ENCODE peak calls at places on chromosomes 2 and 18, in seven cellular contexts. O is fibroblast of the aortic adventitia; S is NCI-H2227 treated with DMSO at 0.1 percent for 48 hours; I is non-pigmented ciliary epithelial cell; H is endothelial cell; D is GM23248; U is stimulated activated effector memory CD8-positive, alpha-beta T cell treated with anti-CD3 and anti-CD28 coated beads, Interleukin-12 subunit alpha, Interleukin-12 subunit beta, amount 100 ng/mL, for 72 hours. N is an unnamed sample.

GRCh38 chr2:25707927-25708326 is 34.5 kb upstream of the DTNB start:
- DNase-seq in O (no peak), S (no peak), I (no peak), H (no peak), D (no peak), U (no peak), N (no peak)

GRCh38 chr2:200090683-200091082 is 135.3 kb downstream of the MAIP1 start:
- DNase-seq in O (no peak), S (no peak), I (no peak), H (no peak), D (no peak), U (peak; percentile 20), N (no peak)

GRCh38 chr2:98871506-98871905 is 64.5 kb downstream of the CRACDL start:
- DNase-seq in O (no peak), S (no peak), I (no peak), H (no peak), D (no peak), U (no peak), N (no peak)

GRCh38 chr18:34592961-34593382 is 117.1 kb upstream of the DTNA start:
- DNase-seq in O (peak; percentile 73), S (peak; percentile 42), I (peak; percentile 46), H (peak; percentile 26), D (peak; percentile 76), U (no peak), N (peak; percentile 12)

GRCh38 chr2:104033399-104033798 is 820.5 kb upstream of the POU3F3 start:
- DNase-seq in O (no peak), S (no peak), I (no peak), H (peak; percentile 28), D (peak; percentile 2), U (no peak), N (no peak)

GRCh38 chr2:113910110-113910717 is 20.3 kb downstream of the ACTR3 start:
- DNase-seq in O (no peak), S (no peak), I (no peak), H (no peak), D (peak; percentile 60), U (no peak), N (no peak)

GRCh38 chr2:169108098-169108884 is 38.9 kb downstream of the DHRS9 start:
- DNase-seq in O (no peak), S (no peak), I (no peak), H (no peak), D (no peak), U (no peak), N (no peak)

GRCh38 chr2:144456680-144457079 is 63.2 kb downstream of the ZEB2 start:
- DNase-seq in O (peak; percentile 90), S (no peak), I (peak; percentile 72), H (no peak), D (peak; percentile 99), U (peak; percentile 68), N (no peak)

GRCh38 chr2:21010813-21011439 is 32.9 kb downstream of the APOB start:
- DNase-seq in O (no peak), S (no peak), I (no peak), H (no peak), D (no peak), U (no peak), N (no peak)

GRCh38 chr18:32297851-32298250 is 108.0 kb downstream of the MEP1B start:
- DNase-seq in O (no peak), S (no peak), I (no peak), H (no peak), D (no peak), U (no peak), N (no peak)

GRCh38 chr2:239496700-239497099 is 95.9 kb upstream of the HDAC4 start:
- DNase-seq in O (no peak), S (no peak), I (no peak), H (no peak), D (no peak), U (no peak), N (no peak)

GRCh38 chr2:22485456-22485855 is 899.5 kb upstream of the KLHL29 start:
- DNase-seq in O (no peak), S (no peak), I (no peak), H (no peak), D (no peak), U (no peak), N (no peak)

GRCh38 chr2:191351921-191352320 is 106.7 kb downstream of the MYO1B start:
- DNase-seq in O (peak; percentile 64), S (no peak), I (no peak), H (no peak), D (peak; percentile 57), U (no peak), N (no peak)

GRCh38 chr2:107633580-107634147 is 193.0 kb upstream of the RGPD4 start:
- DNase-seq in O (peak; percentile 83), S (no peak), I (peak; percentile 74), H (no peak), D (peak; percentile 91), U (no peak), N (no peak)

GRCh38 chr2:8514748-8515389 is 167.0 kb upstream of the ID2 start:
- DNase-seq in O (no peak), S (no peak), I (no peak), H (no peak), D (no peak), U (peak; percentile 74), N (no peak)

GRCh38 chr18:54845788-54846187 is 17.5 kb downstream of the RAB27B start:
- DNase-seq in O (no peak), S (no peak), I (no peak), H (no peak), D (peak; percentile 39), U (no peak), N (no peak)

GRCh38 chr2:102618452-102619413 is 620 bp upstream of the SLC9A2 start:
- DNase-seq in O (peak; percentile 5), S (no peak), I (no peak), H (peak; percentile 24), D (peak; percentile 36), U (peak; percentile 51), N (no peak)

GRCh38 chr2:191303349-191304005 is 58.3 kb downstream of the MYO1B start:
- DNase-seq in O (no peak), S (peak; percentile 31), I (no peak), H (no peak), D (no peak), U (no peak), N (no peak)

N was measured in progenitor cell of endocrine pancreas.